ENCODE peak calls at places on chromosomes 13 and 19, in five cellular contexts. A, X, Y, U and O are unnamed samples.

GRCh38 chr19:48975947-48976847 is 11.1 kb downstream of the FTL start:
- DNase-seq in A (no peak), X (no peak), Y (no peak), U (no peak), O (peak; percentile 56)

GRCh38 chr13:29538625-29538976 is 56.9 kb downstream of the SLC7A1 start:
- DNase-seq in A (no peak), X (no peak), Y (no peak), U (no peak), O (no peak)

GRCh38 chr19:55440411-55441105 is 2.5 kb downstream of the SHISA7 start:
- DNase-seq in A (no peak), X (no peak), Y (no peak), U (no peak), O (no peak)

GRCh38 chr19:15195987-15196682 is 4.7 kb downstream of the NOTCH3 start:
- DNase-seq in A (no peak), X (no peak), Y (no peak), U (peak; percentile 73), O (no peak)

GRCh38 chr13:71417205-71417604 is 449.8 kb downstream of the DACH1 start:
- DNase-seq in A (no peak), X (no peak), Y (no peak), U (no peak), O (no peak)

GRCh38 chr19:52022193-52022592 is 6.0 kb downstream of the ZNF614 start:
- DNase-seq in A (no peak), X (no peak), Y (no peak), U (no peak), O (no peak)

GRCh38 chr13:37616131-37616530 is 17.6 kb upstream of the POSTN start:
- DNase-seq in A (no peak), X (no peak), Y (no peak), U (no peak), O (no peak)

GRCh38 chr19:3366761-3367571 is 583 bp downstream of the NFIC start:
- DNase-seq in A (peak; percentile 82), X (no peak), Y (peak; percentile 86), U (no peak), O (peak; percentile 85)

GRCh38 chr13:113338451-113338850 is 25.5 kb downstream of the GRTP1 start:
- DNase-seq in A (no peak), X (no peak), Y (no peak), U (no peak), O (no peak)

GRCh38 chr13:29452773-29453574 is 142.5 kb downstream of the SLC7A1 start:
- DNase-seq in A (no peak), X (no peak), Y (no peak), U (no peak), O (no peak)

GRCh38 chr13:31653730-31654129 is 85.6 kb upstream of the RXFP2 start:
- DNase-seq in A (no peak), X (no peak), Y (no peak), U (no peak), O (no peak)

GRCh38 chr19:6233051-6233826 is 46.5 kb downstream of the MLLT1 start:
- DNase-seq in A (peak; percentile 26), X (no peak), Y (no peak), U (no peak), O (peak; percentile 42)
- TF ChIP-seq CTCF in A (no peak), X (no peak), Y (no peak), U (no peak), O (no peak)

GRCh38 chr19:12864721-12865715 is 16.2 kb downstream of the DNASE2 start:
- DNase-seq in A (no peak), X (no peak), Y (no peak), U (no peak), O (peak; percentile 33)

GRCh38 chr19:12867120-12868099 is 13.8 kb downstream of the DNASE2 start:
- DNase-seq in A (peak; percentile 58), X (no peak), Y (no peak), U (no peak), O (no peak)

GRCh38 chr19:12868540-12869112 is 12.6 kb downstream of the DNASE2 start:
- DNase-seq in A (no peak), X (no peak), Y (no peak), U (no peak), O (no peak)

GRCh38 chr19:12865746-12866415 is 15.4 kb downstream of the DNASE2 start:
- DNase-seq in A (no peak), X (no peak), Y (no peak), U (no peak), O (no peak)

DNA sequence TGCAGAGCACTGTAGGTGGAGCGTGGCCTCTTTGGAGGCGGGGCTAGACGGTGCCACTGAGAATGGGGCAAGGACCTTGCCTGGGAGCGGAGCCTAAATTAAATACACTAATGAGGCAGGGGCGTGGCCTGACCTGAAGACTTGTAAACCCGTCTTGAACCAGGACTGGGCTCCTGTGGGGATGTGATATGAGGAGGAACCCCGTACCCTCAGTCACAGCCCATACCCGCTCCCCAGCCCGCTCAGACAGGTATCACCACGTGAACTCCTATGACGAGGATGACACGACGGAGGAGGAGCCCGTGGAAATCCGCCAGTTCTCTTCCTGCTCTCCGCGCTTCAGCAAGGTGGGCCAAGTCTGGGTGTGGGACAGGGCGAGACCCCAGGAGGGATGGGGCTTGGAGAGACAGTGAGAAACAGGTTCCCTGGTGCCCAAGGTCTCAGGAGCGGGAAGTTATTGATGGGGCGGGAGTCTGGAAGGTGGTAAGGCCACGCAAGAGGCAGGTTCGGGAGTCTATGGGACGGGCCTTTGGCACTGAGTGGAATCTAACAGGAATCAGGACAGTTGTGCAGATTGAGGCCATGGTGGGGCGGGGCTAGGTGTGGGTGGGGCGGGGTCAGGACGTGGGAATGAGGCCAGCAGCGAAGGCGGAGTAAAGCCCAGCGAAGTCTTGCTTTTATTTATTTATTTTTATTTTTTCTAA is 14.7 kb downstream of the DNASE2 start:
- DNase-seq in A (no peak), X (no peak), Y (no peak), U (no peak), O (no peak)
- H3K4me3 ChIP-seq in A (no peak overlapping the region), X (no peak overlapping the region), Y (no peak overlapping the region), U (no peak overlapping the region), O (no peak overlapping the region)

GRCh38 chr19:45782820-45783785 is 813 bp upstream of the DMPK start:
- DNase-seq in A (no peak), X (no peak), Y (peak; percentile 93), U (no peak), O (no peak)

GRCh38 chr19:45780448-45781281 is 1.6 kb downstream of the DMPK start:
- DNase-seq in A (no peak), X (no peak), Y (peak; percentile 71), U (no peak), O (no peak)

GRCh38 chr19:45782162-45782623 is at the start of gene DMPK:
- DNase-seq in A (no peak), X (no peak), Y (peak; percentile 84), U (no peak), O (no peak)

GRCh38 chr19:45780146-45780447 is 2.2 kb downstream of the DMPK start:
- DNase-seq in A (no peak), X (no peak), Y (peak; percentile 65), U (no peak), O (no peak)

DNA sequence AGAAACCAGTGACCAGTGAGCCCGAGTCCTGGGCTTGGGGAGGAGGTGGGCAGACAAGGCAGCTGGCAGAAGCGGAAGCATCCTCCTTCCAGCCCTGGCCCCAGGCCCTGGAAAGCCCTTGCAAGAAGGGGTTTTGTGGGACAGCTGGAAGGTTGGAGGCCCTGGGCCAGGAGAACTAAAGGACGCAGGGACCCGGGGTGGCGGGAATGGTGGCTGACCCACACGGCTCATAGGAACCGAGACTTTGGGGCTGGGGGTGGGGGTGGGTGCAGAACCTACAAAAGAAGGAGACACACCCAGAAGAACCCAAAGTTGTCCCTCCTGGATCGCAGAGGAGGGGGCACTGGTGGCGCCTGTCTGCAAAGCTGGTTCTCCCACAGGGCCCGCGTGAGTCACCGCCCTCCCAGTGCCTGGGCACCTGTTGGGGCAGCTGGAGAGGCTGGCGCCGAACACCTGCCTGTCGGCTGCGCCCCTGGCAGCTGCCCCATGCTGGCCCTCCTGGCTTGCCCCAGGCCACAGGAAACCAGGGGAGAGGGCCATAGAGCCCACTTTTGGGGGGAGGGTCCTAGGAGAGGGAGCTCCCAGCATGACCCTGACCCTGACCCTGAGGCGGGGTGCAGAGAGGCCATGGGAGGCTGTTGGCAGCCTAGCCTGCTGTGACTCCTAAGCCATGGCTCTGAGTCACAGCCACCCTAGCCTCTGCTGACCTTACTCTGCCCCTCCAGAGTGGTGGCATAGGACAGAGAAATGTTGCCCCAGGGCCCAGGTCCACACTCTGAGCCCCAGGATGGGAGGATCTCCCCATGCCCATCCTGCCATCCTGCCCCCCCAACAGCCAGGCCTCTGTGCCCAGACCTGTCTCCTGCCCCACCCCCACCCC is 768 bp downstream of the DMPK start:
- DNase-seq in A (peak; percentile 72), X (no peak), Y (peak; percentile 73), U (no peak), O (no peak)
- TF ChIP-seq POLR2A in A (no peak), X (no peak), Y (no peak), U (no peak), O (no peak)

GRCh38 chr13:76016799-76017198 is 380.7 kb downstream of the LMO7 start:
- DNase-seq in A (peak; percentile 14), X (no peak), Y (no peak), U (peak; percentile 35), O (peak; percentile 41)
- TF ChIP-seq CTCF in A (peak; percentile 31), X (no peak), Y (no peak), U (peak; percentile 61), O (peak; percentile 59)

GRCh38 chr13:75468098-75468497 is 13.9 kb downstream of the TBC1D4 start:
- DNase-seq in A (no peak), X (no peak), Y (no peak), U (no peak), O (no peak)
- H3K4me3 ChIP-seq in A (no peak overlapping the region), X (no peak overlapping the region), Y (no peak overlapping the region), U (no peak overlapping the region), O (no peak overlapping the region)

GRCh38 chr19:17942582-17943283 is 9.9 kb downstream of the CCDC124 start:
- DNase-seq in A (no peak), X (no peak), Y (no peak), U (no peak), O (no peak)
- TF ChIP-seq POLR2A in A (no peak), X (no peak), Y (no peak), U (no peak), O (no peak)

GRCh38 chr19:46016426-46017094 is 6.3 kb downstream of the PGLYRP1 start:
- DNase-seq in A (peak; percentile 82), X (peak; percentile 64), Y (peak; percentile 87), U (peak; percentile 45), O (peak; percentile 79)
- TF ChIP-seq CTCF in A (peak; percentile 54), X (peak; percentile 76), Y (peak; percentile 83), U (peak; percentile 79), O (peak; percentile 88)

DNA sequence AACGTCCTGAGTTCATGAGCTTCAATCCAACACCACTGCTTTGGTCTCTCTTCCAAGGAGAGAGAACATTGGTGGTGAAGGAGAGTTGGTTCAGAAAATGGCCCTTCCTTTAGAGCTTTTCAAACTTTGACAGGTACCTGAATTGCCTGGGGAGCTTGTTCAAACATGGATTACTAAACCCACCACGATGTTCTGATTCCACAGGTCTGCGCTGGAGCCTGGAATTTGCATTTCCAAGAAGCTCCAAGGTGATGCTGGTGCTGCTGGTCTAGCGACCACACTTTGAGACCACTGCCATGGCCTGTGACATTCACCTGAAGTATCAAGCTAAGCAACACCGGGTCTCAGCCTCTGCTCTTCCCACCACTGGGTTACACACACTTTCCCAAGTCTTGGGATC is 60.2 kb downstream of the GSX1 start:
- DNase-seq in A (no peak), X (no peak), Y (no peak), U (no peak), O (no peak)
- H3K4me3 ChIP-seq in A (no peak overlapping the region), X (no peak overlapping the region), Y (no peak overlapping the region), U (no peak overlapping the region), O (no peak overlapping the region)